ENCODE peak calls at places on chromosomes 1 and 21, in four cellular contexts. One of them, this sample, is unnamed. For H3K9me3, the result is how much of the 10 kb centered on the place peaks cover.

GRCh38 chr1:5610432-5610831 is 381.8 kb downstream of the NPHP4 start:
- DNase-seq in IMR-90: no peak
- DNase-seq in ovary: no peak
- DNase-seq in Peyer's patch: no peak
- DNase-seq in this sample: no peak

GRCh38 chr1:76867342-76868130 is at the start of gene ST6GALNAC5:
- DNase-seq in IMR-90: peak
- DNase-seq in ovary: peak
- DNase-seq in Peyer's patch: no peak
- DNase-seq in this sample: peak

GRCh38 chr1:205595435-205595834 is 36.4 kb downstream of the ELK4 start:
- DNase-seq in IMR-90: no peak
- DNase-seq in ovary: no peak
- DNase-seq in Peyer's patch: no peak
- DNase-seq in this sample: no peak

GRCh38 chr1:17588048-17588781 is 48.7 kb downstream of the ARHGEF10L start:
- DNase-seq in IMR-90: peak
- DNase-seq in ovary: peak
- DNase-seq in Peyer's patch: peak
- DNase-seq in this sample: peak

GRCh38 chr1:40844079-40844478 is 18.1 kb downstream of the CITED4 start:
- DNase-seq in IMR-90: no peak
- DNase-seq in ovary: no peak
- DNase-seq in Peyer's patch: no peak
- DNase-seq in this sample: no peak

GRCh38 chr1:239386453-239387303 is at the start of gene CHRM3:
- DNase-seq in IMR-90: no peak
- DNase-seq in ovary: peak
- DNase-seq in Peyer's patch: peak
- DNase-seq in this sample: peak

GRCh38 chr1:41378999-41379740 is 17.9 kb downstream of the FOXO6 start:
- DNase-seq in IMR-90: no peak
- DNase-seq in ovary: peak
- DNase-seq in Peyer's patch: no peak
- DNase-seq in this sample: no peak

GRCh38 chr21:45644041-45644906 is 749 bp downstream of the PCBP3 start:
- DNase-seq in IMR-90: no peak
- DNase-seq in ovary: no peak
- DNase-seq in Peyer's patch: peak
- DNase-seq in this sample: no peak

GRCh38 chr1:29644812-29645211 is 408.5 kb downstream of the PTPRU start:
- DNase-seq in IMR-90: no peak
- DNase-seq in ovary: no peak
- DNase-seq in Peyer's patch: no peak
- DNase-seq in this sample: peak

GRCh38 chr1:118958937-118959631 is 29.1 kb downstream of the TBX15 start:
- DNase-seq in IMR-90: no peak
- DNase-seq in ovary: no peak
- DNase-seq in Peyer's patch: no peak
- DNase-seq in this sample: no peak

GRCh38 chr21:39444406-39445145 is 1.0 kb downstream of the LCA5L start:
- DNase-seq in IMR-90: peak
- DNase-seq in ovary: no peak
- DNase-seq in Peyer's patch: no peak
- DNase-seq in this sample: peak

GRCh38 chr1:1394116-1394515 is 5.0 kb downstream of the CCNL2 start:
- DNase-seq in IMR-90: no peak
- DNase-seq in ovary: no peak
- DNase-seq in Peyer's patch: no peak
- DNase-seq in this sample: no peak

GRCh38 chr1:51313961-51314777 is 16.2 kb downstream of the TTC39A start:
- DNase-seq in IMR-90: peak
- DNase-seq in ovary: no peak
- DNase-seq in Peyer's patch: peak
- DNase-seq in this sample: peak

GRCh38 chr1:121546830-121547680 is 362.3 kb downstream of the SRGAP2C start:
- DNase-seq in IMR-90: no peak
- DNase-seq in ovary: no peak
- DNase-seq in Peyer's patch: no peak
- DNase-seq in this sample: no peak

GRCh38 chr1:98389809-98390208 is 271.7 kb upstream of the SNX7 start:
- DNase-seq in IMR-90: peak
- DNase-seq in ovary: no peak
- DNase-seq in Peyer's patch: no peak
- DNase-seq in this sample: no peak

GRCh38 chr1:3352084-3352951 is 102.1 kb upstream of the ARHGEF16 start:
- DNase-seq in IMR-90: peak
- DNase-seq in ovary: peak
- DNase-seq in Peyer's patch: no peak
- DNase-seq in this sample: peak

GRCh38 chr1:222732216-222733159 is 4.5 kb upstream of the FAM177B start:
- DNase-seq in IMR-90: no peak
- DNase-seq in ovary: no peak
- DNase-seq in Peyer's patch: no peak
- DNase-seq in this sample: no peak

GRCh38 chr1:109892476-109893368 is 17.9 kb upstream of the CSF1 start:
- DNase-seq in IMR-90: peak
- DNase-seq in ovary: no peak
- DNase-seq in Peyer's patch: no peak
- DNase-seq in this sample: no peak

GRCh38 chr1:236388332-236388731 is 5.8 kb upstream of the EDARADD start:
- DNase-seq in IMR-90: no peak
- DNase-seq in ovary: no peak
- DNase-seq in Peyer's patch: no peak
- DNase-seq in this sample: no peak

GRCh38 chr1:205259998-205260397 is 32.3 kb downstream of the TMCC2 start:
- DNase-seq in IMR-90: no peak
- DNase-seq in ovary: no peak
- DNase-seq in Peyer's patch: no peak
- DNase-seq in this sample: no peak

GRCh38 chr21:45843426-45843825 is 138.1 kb upstream of the COL6A1 start:
- DNase-seq in IMR-90: no peak
- DNase-seq in ovary: no peak
- DNase-seq in Peyer's patch: no peak
- DNase-seq in this sample: no peak

GRCh38 chr1:31788138-31788824 is 24.1 kb upstream of the ADGRB2 start:
- DNase-seq in IMR-90: peak
- DNase-seq in ovary: peak
- DNase-seq in Peyer's patch: peak
- DNase-seq in this sample: peak

GRCh38 chr1:162248854-162249535 is 127.7 kb downstream of the SPATA46 start:
- DNase-seq in IMR-90: no peak
- DNase-seq in ovary: no peak
- DNase-seq in Peyer's patch: no peak
- DNase-seq in this sample: no peak

GRCh38 chr1:19840228-19840627 is 25.1 kb upstream of the RNF186 start:
- DNase-seq in IMR-90: peak
- DNase-seq in ovary: no peak
- DNase-seq in Peyer's patch: no peak
- DNase-seq in this sample: no peak

GRCh38 chr1:155192346-155193274 is 15.1 kb downstream of the THBS3 start:
- DNase-seq in IMR-90: no peak
- DNase-seq in ovary: no peak
- DNase-seq in Peyer's patch: peak
- DNase-seq in this sample: peak

GRCh38 chr1:112501810-112502641 is 6.7 kb upstream of the WNT2B start:
- DNase-seq in IMR-90: peak
- DNase-seq in ovary: peak
- DNase-seq in Peyer's patch: peak
- DNase-seq in this sample: peak

GRCh38 chr1:22643928-22644327 is 495 bp downstream of the C1QC start:
- DNase-seq in IMR-90: no peak
- DNase-seq in ovary: no peak
- DNase-seq in Peyer's patch: no peak
- DNase-seq in this sample: no peak

GRCh38 chr1:22645936-22646335 is 2.5 kb downstream of the C1QC start:
- DNase-seq in IMR-90: no peak
- DNase-seq in ovary: no peak
- DNase-seq in Peyer's patch: no peak
- DNase-seq in this sample: peak

GRCh38 chr1:22641247-22641646 is 2.2 kb upstream of the C1QC start:
- DNase-seq in IMR-90: no peak
- DNase-seq in ovary: no peak
- DNase-seq in Peyer's patch: no peak
- DNase-seq in this sample: no peak

GRCh38 chr1:22641906-22642636 is 1.4 kb upstream of the C1QC start:
- DNase-seq in IMR-90: peak
- DNase-seq in ovary: peak
- DNase-seq in Peyer's patch: peak
- DNase-seq in this sample: peak

DNA sequence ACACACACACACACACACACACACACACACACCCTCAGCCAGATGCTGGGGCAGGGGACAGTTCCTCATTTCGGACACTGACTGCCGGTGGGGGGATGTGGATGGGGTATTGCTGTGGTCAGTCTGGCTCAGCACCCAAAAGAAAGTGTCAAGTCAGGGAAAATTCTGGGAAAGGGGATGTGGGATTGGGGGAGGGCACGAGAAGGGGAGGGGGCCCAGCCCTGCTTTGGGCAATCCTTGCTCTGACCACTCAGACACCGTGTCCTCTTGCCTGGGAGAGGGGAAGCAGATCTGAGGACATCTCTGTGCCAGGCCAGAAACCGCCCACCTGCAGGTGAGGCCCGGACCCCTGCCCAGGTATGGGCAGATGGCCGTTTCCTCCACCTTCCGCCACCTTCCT is at the start of gene C1QC:
- DNase-seq in IMR-90: no peak
- DNase-seq in ovary: no peak
- DNase-seq in Peyer's patch: no peak
- DNase-seq in this sample: peak
- H3K4me3 ChIP-seq in IMR-90: no peak
- H3K4me3 ChIP-seq in ovary: no peak
- H3K4me3 ChIP-seq in Peyer's patch: peak
- H3K4me3 ChIP-seq in this sample: no peak

GRCh38 chr1:62420214-62420613 is 16.6 kb upstream of the USP1 start:
- DNase-seq in IMR-90: no peak
- DNase-seq in ovary: no peak
- DNase-seq in Peyer's patch: no peak
- DNase-seq in this sample: no peak
- TF ChIP-seq POLR2A in IMR-90: no peak
- TF ChIP-seq POLR2A in ovary: no peak
- TF ChIP-seq POLR2A in Peyer's patch: no peak
- TF ChIP-seq POLR2A in this sample: no peak

DNA sequence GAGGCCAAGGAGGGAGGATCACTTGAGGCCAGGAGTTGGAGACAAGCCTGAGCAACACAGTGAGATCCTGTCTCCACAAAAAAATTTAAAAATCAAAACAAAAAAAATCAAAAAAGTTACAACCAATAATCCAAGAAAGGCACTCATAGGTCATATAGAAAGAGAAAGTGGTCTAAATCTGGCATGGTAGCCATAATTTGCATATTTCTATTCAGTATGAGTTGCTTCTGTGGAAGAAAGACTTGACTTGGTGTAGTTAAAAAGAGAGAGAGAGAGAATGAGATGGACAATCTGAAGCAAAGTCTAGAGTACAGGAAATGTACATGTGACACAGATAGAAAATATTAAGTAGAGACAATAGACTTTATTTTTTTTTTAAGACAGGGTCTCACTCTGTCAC is 22.5 kb downstream of the JMJD4 start:
- DNase-seq in IMR-90: no peak
- DNase-seq in ovary: no peak
- DNase-seq in Peyer's patch: no peak
- DNase-seq in this sample: no peak
- H3K9me3 ChIP-seq in IMR-90: under half
- H3K9me3 ChIP-seq in ovary: under half
- H3K9me3 ChIP-seq in Peyer's patch: under half
- H3K9me3 ChIP-seq in this sample: under half

DNA sequence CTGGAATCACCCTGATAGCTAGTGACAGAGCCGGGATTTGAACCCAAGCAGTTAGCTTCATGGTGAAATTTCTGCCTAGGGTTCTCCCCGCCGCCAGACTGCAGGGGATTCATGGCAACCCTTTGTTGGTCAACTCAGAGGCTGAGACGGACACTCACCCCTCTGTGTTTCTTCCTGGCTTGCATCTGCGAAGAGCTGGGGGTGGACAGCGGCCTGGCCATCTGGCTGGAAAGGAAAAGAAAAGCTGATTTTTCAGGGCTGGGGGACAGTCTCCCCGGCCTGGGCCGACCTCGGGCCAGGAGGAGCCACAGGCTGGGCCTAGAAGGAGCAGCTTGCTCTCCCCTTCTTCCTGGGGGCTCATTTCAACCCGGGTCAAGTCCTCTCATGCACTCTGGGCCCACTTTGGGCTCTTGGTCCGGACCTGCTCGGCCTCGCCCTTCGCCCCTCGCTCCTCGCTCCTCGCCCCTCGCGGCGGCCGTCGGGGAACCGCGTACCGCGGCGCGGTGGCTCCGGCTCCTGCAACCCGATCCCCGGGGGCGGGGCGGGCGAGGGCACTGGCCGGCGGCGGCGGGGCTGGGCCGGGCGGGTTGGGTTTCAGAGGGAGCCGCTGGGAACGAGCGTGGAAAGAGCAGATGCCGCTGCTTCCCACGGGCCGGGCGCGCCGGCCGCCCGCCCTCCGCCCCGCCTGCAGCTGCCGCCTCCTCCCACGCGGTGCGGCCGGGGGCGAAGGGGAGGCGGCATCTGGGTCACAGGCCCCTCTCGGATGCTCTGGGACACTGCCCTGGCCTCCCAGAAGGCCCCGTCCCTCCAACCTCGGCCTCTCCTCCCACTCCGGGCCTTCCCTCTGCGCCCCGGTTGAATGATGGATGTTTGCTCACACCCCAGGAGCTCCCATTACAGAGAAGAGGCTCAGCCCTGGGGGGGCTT is 6.7 kb downstream of the HEYL start:
- DNase-seq in IMR-90: peak
- DNase-seq in ovary: peak
- DNase-seq in Peyer's patch: peak
- DNase-seq in this sample: peak
- H3K4me3 ChIP-seq in IMR-90: no peak
- H3K4me3 ChIP-seq in ovary: peak
- H3K4me3 ChIP-seq in Peyer's patch: no peak
- H3K4me3 ChIP-seq in this sample: peak

This sample was measured in adrenal gland.